ENCODE peak calls at places on chromosomes 12 and 14, in five cellular contexts. B, Y, A, O and P are unnamed samples.

GRCh38 chr12:12720052-12720451 is 2.9 kb downstream of the CDKN1B start:
- DNase-seq in A (no peak), B (no peak), O (no peak), Y (no peak), P (no peak)

GRCh38 chr14:105841022-105842009 is 314.9 kb downstream of the TMEM121 start:
- DNase-seq in A (no peak), B (no peak), Y (no peak), O (no peak), P (no peak)

GRCh38 chr12:95473440-95473946 is 459 bp upstream of the METAP2 start:
- DNase-seq in A (no peak), B (no peak), Y (peak; percentile 38), O (peak; percentile 13), P (no peak)

GRCh38 chr12:23083267-23083666 is 458.3 kb downstream of the ETNK1 start:
- DNase-seq in B (peak; percentile 71), Y (no peak), O (no peak), A (no peak), P (no peak)

GRCh38 chr12:113443030-113443539 is 20.9 kb downstream of the SDSL start:
- DNase-seq in O (no peak), B (no peak), A (no peak), Y (no peak), P (no peak)

GRCh38 chr14:60643443-60644402 is 5.6 kb downstream of the SIX1 start:
- DNase-seq in B (no peak), Y (no peak), O (no peak), A (no peak), P (no peak)

GRCh38 chr12:120229583-120230325 is 28.8 kb upstream of the RPLP0 start:
- DNase-seq in Y (peak; percentile 83), B (no peak), O (no peak), A (no peak), P (no peak)

GRCh38 chr14:76314521-76314951 is 61.4 kb upstream of the ESRRB start:
- DNase-seq in O (no peak), B (no peak), A (no peak), Y (no peak), P (no peak)

GRCh38 chr12:113868365-113868764 is 97.8 kb downstream of the RBM19 start:
- DNase-seq in Y (no peak), A (no peak), B (no peak), O (no peak), P (no peak)

GRCh38 chr12:69066420-69067373 is 133.7 kb upstream of the CPM start:
- DNase-seq in O (no peak), Y (no peak), B (no peak), A (no peak), P (no peak)

GRCh38 chr12:74412607-74413230 is 124.9 kb upstream of the ATXN7L3B start:
- DNase-seq in O (no peak), A (no peak), B (no peak), Y (peak; percentile 35), P (no peak)

GRCh38 chr14:20679907-20680306 is 4.5 kb upstream of the RNASE4 start:
- DNase-seq in O (no peak), Y (no peak), A (no peak), B (no peak), P (no peak)

GRCh38 chr12:108734200-108734906 is 3.0 kb upstream of the CORO1C start:
- DNase-seq in A (no peak), B (peak; percentile 73), O (no peak), Y (peak; percentile 52), P (peak; percentile 54)

GRCh38 chr12:42585175-42585845 is 4.2 kb downstream of the PRICKLE1 start:
- DNase-seq in Y (no peak), O (no peak), B (no peak), A (no peak), P (no peak)

GRCh38 chr14:100155049-100155621 is 4.3 kb downstream of the DEGS2 start:
- DNase-seq in Y (peak; percentile 6), B (no peak), A (no peak), O (no peak), P (no peak)

GRCh38 chr12:70196732-70197361 is 46.4 kb upstream of the CNOT2 start:
- DNase-seq in O (no peak), B (no peak), A (no peak), Y (no peak), P (no peak)

GRCh38 chr12:65532744-65533143 is 254.3 kb downstream of the MSRB3 start:
- DNase-seq in A (no peak), O (no peak), B (no peak), Y (no peak), P (no peak)

GRCh38 chr12:110600254-110600653 is 13.7 kb upstream of the TCTN1 start:
- DNase-seq in Y (peak; percentile 47), A (no peak), O (no peak), B (no peak), P (no peak)

GRCh38 chr12:6110006-6110405 is 14.5 kb downstream of the VWF start:
- DNase-seq in B (no peak), Y (no peak), O (no peak), A (no peak), P (no peak)

GRCh38 chr14:60653709-60654161 is 4.5 kb upstream of the SIX1 start:
- DNase-seq in A (no peak), O (no peak), Y (no peak), B (no peak), P (no peak)

GRCh38 chr14:104974146-104974541 is 4.0 kb downstream of the AHNAK2 start:
- DNase-seq in Y (no peak), O (no peak), A (no peak), B (no peak), P (no peak)

GRCh38 chr14:94317259-94317658 is 5.9 kb downstream of the SERPINA6 start:
- DNase-seq in O (no peak), A (no peak), Y (no peak), B (no peak), P (no peak)

GRCh38 chr12:103012884-103013283 is 55.4 kb downstream of the ASCL1 start:
- DNase-seq in O (no peak), A (no peak), Y (no peak), B (no peak), P (no peak)